ENCODE peak calls at places on chromosomes 12 and 14, in four cellular contexts. M is substantia nigra, T is small intestine, V is choroid plexus epithelial cell. G is an unnamed sample.

GRCh38 chr12:52557481-52557880 is 4.5 kb upstream of the KRT71 start:
- DNase-seq in V (no peak), T (no peak), M (no peak), G (no peak)

GRCh38 chr14:101628471-101628966 is 67.2 kb downstream of the DIO3 start:
- DNase-seq in M (peak), V (peak), T (peak), G (peak)

GRCh38 chr14:39576258-39576657 is 144.0 kb upstream of the FBXO33 start:
- DNase-seq in M (no peak), V (no peak), T (no peak), G (peak)

GRCh38 chr12:578743-579449 is 84.3 kb downstream of the NINJ2 start:
- DNase-seq in V (no peak), T (no peak), M (no peak), G (no peak)

GRCh38 chr12:39006286-39006685 is 100.9 kb upstream of the CPNE8 start:
- DNase-seq in M (no peak), V (no peak), T (no peak), G (peak)

GRCh38 chr12:6786416-6787094 is 2.8 kb upstream of the CD4 start:
- DNase-seq in M (no peak), T (no peak), V (no peak), G (no peak)

GRCh38 chr12:54471793-54472192 is 1.6 kb downstream of the GTSF1 start:
- DNase-seq in T (no peak), V (no peak), M (no peak), G (no peak)

GRCh38 chr12:89707992-89708792 is 446 bp downstream of the ATP2B1 start:
- DNase-seq in V (peak), M (peak), T (peak), G (peak)

GRCh38 chr14:63383776-63384367 is 65.1 kb upstream of the GPHB5 start:
- DNase-seq in M (no peak), T (peak), V (no peak), G (no peak)

GRCh38 chr12:92505373-92506340 is 197.1 kb upstream of the PLEKHG7 start:
- DNase-seq in V (peak), T (peak), M (peak), G (peak)

GRCh38 chr14:75301666-75302325 is 23.2 kb downstream of the FOS start:
- DNase-seq in T (peak), V (peak), M (no peak), G (no peak)

GRCh38 chr12:131987552-131987951 is 37.8 kb downstream of the EP400 start:
- DNase-seq in V (no peak), T (no peak), M (no peak), G (no peak)

GRCh38 chr14:36996133-36996856 is 176.1 kb downstream of the SLC25A21 start:
- DNase-seq in V (peak), M (no peak), T (no peak), G (peak)

GRCh38 chr12:2341871-2342270 is 289.1 kb downstream of the CACNA1C start:
- DNase-seq in T (no peak), V (peak), M (no peak), G (peak)

GRCh38 chr12:116319851-116320621 is 42.5 kb upstream of the MED13L start:
- DNase-seq in M (peak), V (peak), T (no peak), G (peak)

GRCh38 chr14:31164115-31164514 is 43.5 kb downstream of the HECTD1 start:
- DNase-seq in M (no peak), V (no peak), T (no peak), G (no peak)

GRCh38 chr12:100128509-100128908 is 14.2 kb downstream of the BLTP3B start:
- DNase-seq in M (peak), V (peak), T (peak), G (peak)

GRCh38 chr12:71804505-71804904 is 35.1 kb upstream of the TBC1D15 start:
- DNase-seq in T (no peak), M (no peak), V (no peak), G (no peak)

GRCh38 chr12:56719056-56719455 is 6.0 kb downstream of the NACA start:
- DNase-seq in T (no peak), M (no peak), V (no peak), G (no peak)

GRCh38 chr14:51789631-51790030 is 70.8 kb upstream of the GNG2 start:
- DNase-seq in M (no peak), T (no peak), V (peak), G (peak)

GRCh38 chr14:101584049-101584859 is 23.0 kb downstream of the DIO3 start:
- DNase-seq in M (no peak), T (no peak), V (peak), G (no peak)

GRCh38 chr14:61461808-61462275 is 140.5 kb downstream of the PRKCH start:
- DNase-seq in M (no peak), V (peak), T (peak), G (peak)

GRCh38 chr14:34781242-34781641 is 66.8 kb upstream of the CFL2 start:
- DNase-seq in M (no peak), T (no peak), V (peak), G (peak)

GRCh38 chr12:53276511-53276910 is 8.4 kb downstream of the ESPL1 start:
- DNase-seq in T (no peak), V (no peak), M (no peak), G (no peak)

GRCh38 chr14:75461303-75461702 is 33.5 kb downstream of the JDP2 start:
- DNase-seq in V (no peak), M (no peak), T (no peak), G (no peak)

GRCh38 chr14:91364524-91365270 is 52.9 kb downstream of the CCDC88C start:
- DNase-seq in T (no peak), M (no peak), V (no peak), G (no peak)

GRCh38 chr14:76917759-76918175 is 91.6 kb downstream of the LRRC74A start:
- DNase-seq in M (peak), V (no peak), T (no peak), G (peak)

GRCh38 chr12:110540048-110540447 is 37.9 kb downstream of the RAD9B start:
- DNase-seq in V (no peak), T (no peak), M (no peak), G (no peak)

GRCh38 chr12:47095446-47096236 is 15.9 kb upstream of the AMIGO2 start:
- DNase-seq in V (peak), M (no peak), T (no peak), G (peak)

GRCh38 chr12:13044002-13044858 is at the start of gene FAM234B:
- DNase-seq in T (peak), V (peak), M (peak), G (peak)

GRCh38 chr14:68968721-68969120 is 10.4 kb downstream of the ACTN1 start:
- DNase-seq in T (no peak), V (no peak), M (no peak), G (no peak)

GRCh38 chr14:26282578-26282977 is 315.3 kb downstream of the NOVA1 start:
- DNase-seq in V (no peak), T (no peak), M (no peak), G (no peak)

GRCh38 chr12:42776396-42776795 is 186.8 kb upstream of the PRICKLE1 start:
- DNase-seq in M (no peak), T (no peak), V (no peak), G (no peak)

GRCh38 chr14:21476526-21476924 is 234 bp downstream of the RAB2B start:
- DNase-seq in T (peak), M (no peak), V (peak), G (no peak)